ENCODE peak calls at places on chromosome 15, in seven cellular contexts. C is GM23248, Z is SJSA1, B is AG04450, E is tibial nerve, Y is body of pancreas, F is lung. J is an unnamed sample.

GRCh38 chr15:67691450-67691849 is 133.9 kb upstream of the SKOR1 start:
- DNase-seq in F (no peak), E (no peak), Z (no peak), C (no peak), Y (no peak), B (no peak), J (no peak)

GRCh38 chr15:73357999-73358665 is 10.6 kb downstream of the HCN4 start:
- DNase-seq in Y (peak; percentile 67), C (no peak), E (no peak), Z (no peak), F (no peak), B (no peak), J (no peak)

GRCh38 chr15:44102675-44103254 is 92.3 kb downstream of the FRMD5 start:
- DNase-seq in C (peak; percentile 99), E (no peak), B (peak; percentile 94), F (no peak), Y (peak; percentile 28), Z (peak; percentile 91), J (no peak)

GRCh38 chr15:67174864-67175573 is 79.4 kb downstream of the AAGAB start:
- DNase-seq in C (peak; percentile 65), B (no peak), F (no peak), Z (no peak), E (no peak), Y (no peak), J (no peak)

GRCh38 chr15:79962178-79962577 is 8.8 kb downstream of the BCL2A1 start:
- DNase-seq in E (no peak), Y (no peak), Z (no peak), C (no peak), B (no peak), F (no peak), J (no peak)

GRCh38 chr15:56821721-56822425 is 88.6 kb upstream of the ZNF280D start:
- DNase-seq in C (peak; percentile 74), B (peak; percentile 36), Z (peak; percentile 55), E (no peak), F (peak; percentile 50), Y (peak; percentile 63), J (peak; percentile 34)

GRCh38 chr15:40441012-40441735 is 421 bp downstream of the BAHD1 start:
- DNase-seq in B (no peak), F (no peak), C (peak; percentile 43), Z (peak; percentile 38), E (peak; percentile 27), Y (no peak), J (no peak)

GRCh38 chr15:89003865-89004725 is 84.2 kb upstream of the ABHD2 start:
- DNase-seq in B (peak; percentile 27), F (no peak), C (peak; percentile 61), E (no peak), Y (no peak), Z (peak; percentile 39), J (no peak)

GRCh38 chr15:81948751-81949150 is 97.1 kb downstream of the MEX3B start:
- DNase-seq in C (no peak), F (no peak), Z (peak; percentile 12), B (no peak), Y (no peak), E (no peak), J (no peak)

GRCh38 chr15:30043211-30043655 is 39.5 kb upstream of the GOLGA8J start:
- DNase-seq in Y (no peak), E (no peak), C (peak; percentile 43), F (no peak), B (no peak), Z (peak; percentile 33), J (no peak)

GRCh38 chr15:57662091-57662744 is 44.3 kb upstream of the POLR2M start:
- DNase-seq in B (no peak), Y (peak; percentile 28), E (no peak), Z (no peak), C (no peak), F (no peak), J (no peak)

GRCh38 chr15:76251717-76252116 is 59.6 kb downstream of the ETFA start:
- DNase-seq in F (no peak), E (no peak), C (no peak), B (no peak), Z (no peak), Y (no peak), J (no peak)

GRCh38 chr15:34987982-34988873 is at the start of gene ZNF770:
- DNase-seq in C (peak; percentile 89), E (peak; percentile 42), B (peak; percentile 26), Y (peak; percentile 84), Z (peak; percentile 83), F (peak; percentile 83), J (peak; percentile 88)

GRCh38 chr15:83380026-83380425 is 67.1 kb upstream of the SH3GL3 start:
- DNase-seq in F (no peak), Y (no peak), Z (peak; percentile 7), B (no peak), E (no peak), C (peak; percentile 53), J (no peak)

GRCh38 chr15:93068581-93069199 is 20.3 kb downstream of the RGMA start:
- DNase-seq in Y (no peak), B (no peak), Z (no peak), F (no peak), E (no peak), C (no peak), J (no peak)

GRCh38 chr15:93071469-93071891 is 17.5 kb downstream of the RGMA start:
- DNase-seq in Z (no peak), B (no peak), F (no peak), C (peak; percentile 29), E (no peak), Y (no peak), J (no peak)

GRCh38 chr15:93072011-93072410 is 17.0 kb downstream of the RGMA start:
- DNase-seq in Z (peak; percentile 58), F (no peak), Y (no peak), E (no peak), B (no peak), C (peak; percentile 58), J (no peak)

GRCh38 chr15:93070901-93071300 is 18.1 kb downstream of the RGMA start:
- DNase-seq in F (no peak), C (no peak), Y (no peak), E (no peak), Z (no peak), B (no peak), J (no peak)

GRCh38 chr15:93070136-93070535 is 18.9 kb downstream of the RGMA start:
- DNase-seq in F (no peak), E (no peak), Z (no peak), Y (no peak), C (no peak), B (no peak), J (no peak)
- H3K27ac ChIP-seq in F (no peak overlapping the region), E (no peak overlapping the region), Z (no peak overlapping the region), Y (no peak overlapping the region), C (no peak overlapping the region), B (no peak overlapping the region), J (no peak overlapping the region)

DNA sequence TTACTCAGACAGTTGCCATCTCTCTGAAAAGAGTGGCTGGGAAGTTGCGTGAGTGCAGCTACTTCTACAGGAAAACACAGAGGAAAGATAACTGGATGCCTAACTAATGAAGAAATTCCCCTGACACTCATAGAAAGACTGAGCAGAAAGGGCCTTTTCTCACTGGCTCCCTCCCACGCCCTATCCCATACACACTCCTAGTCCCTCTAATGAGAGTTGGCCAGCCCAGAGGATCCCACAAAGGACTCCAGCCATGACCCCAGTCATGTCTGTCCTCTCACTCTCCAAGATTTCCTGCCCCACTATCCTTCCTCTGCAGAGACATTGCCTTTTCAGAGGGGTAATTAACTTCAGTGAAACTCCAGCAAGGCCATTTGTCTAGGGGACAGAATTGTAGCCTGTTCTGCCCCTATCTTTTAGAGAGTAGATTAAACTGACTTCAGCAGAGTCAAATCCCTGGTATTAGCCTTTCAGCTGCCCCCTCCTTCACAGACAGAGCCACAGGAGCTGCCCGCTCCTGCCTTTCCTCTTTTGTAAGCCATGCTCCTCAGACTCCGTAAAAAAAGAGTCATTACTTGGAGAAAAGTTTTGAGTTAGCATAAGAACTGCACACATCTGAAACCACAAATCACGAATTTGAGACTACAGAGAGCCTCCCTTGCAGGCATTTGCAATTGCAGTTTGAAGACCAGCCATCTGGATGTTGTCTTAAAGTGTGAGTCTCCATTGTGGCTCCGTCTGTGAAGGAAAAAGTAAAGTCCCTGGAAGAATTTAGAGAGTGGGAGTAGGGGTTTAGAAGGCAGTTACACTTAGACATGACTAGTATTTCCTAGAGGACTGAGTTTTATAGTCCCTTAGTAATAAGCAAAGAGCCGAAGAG is 129.1 kb upstream of the SEMA6D start:
- DNase-seq in F (no peak), C (peak; percentile 4), B (no peak), E (no peak), Y (no peak), Z (no peak), J (no peak)
- H3K9me3 ChIP-seq in F (no peaks in the 10 kb centered on the region), C (no peaks in the 10 kb centered on the region), B (no peaks in the 10 kb centered on the region), E (no peaks in the 10 kb centered on the region), Y (no peaks in the 10 kb centered on the region), Z (no peaks in the 10 kb centered on the region), J (no peaks in the 10 kb centered on the region)

GRCh38 chr15:71708741-71709140 is 101.6 kb upstream of the NR2E3 start:
- DNase-seq in F (no peak), Y (no peak), C (peak; percentile 36), B (no peak), E (no peak), Z (peak; percentile 72), J (no peak)

GRCh38 chr15:71707230-71708051 is 102.9 kb upstream of the NR2E3 start:
- DNase-seq in Y (no peak), F (no peak), Z (peak; percentile 66), B (no peak), C (peak; percentile 61), E (no peak), J (no peak)

GRCh38 chr15:71706461-71707229 is 103.7 kb upstream of the NR2E3 start:
- DNase-seq in E (no peak), F (no peak), Z (no peak), B (no peak), C (no peak), Y (no peak), J (no peak)

GRCh38 chr15:71709808-71710418 is 100.4 kb upstream of the NR2E3 start:
- DNase-seq in Y (no peak), C (no peak), F (no peak), Z (peak; percentile 67), B (no peak), E (no peak), J (no peak)

GRCh38 chr15:71708052-71708432 is 102.3 kb upstream of the NR2E3 start:
- DNase-seq in Z (no peak), C (peak; percentile 33), Y (no peak), E (no peak), B (no peak), F (no peak), J (no peak)
- H3K27ac ChIP-seq in Z (peak overlapping the region; percentile 73), C (peak overlapping the region; percentile 39), Y (no peak overlapping the region), E (no peak overlapping the region), B (no peak overlapping the region), F (peak overlapping the region; percentile 51), J (no peak overlapping the region)

GRCh38 chr15:70608156-70608555 is 155.2 kb downstream of the UACA start:
- DNase-seq in C (no peak), E (no peak), Z (no peak), Y (no peak), B (no peak), F (no peak), J (no peak)

GRCh38 chr15:70614221-70614620 is 149.1 kb downstream of the UACA start:
- DNase-seq in Z (no peak), C (no peak), E (no peak), F (no peak), Y (no peak), B (no peak), J (no peak)

GRCh38 chr15:70609919-70610318 is 153.4 kb downstream of the UACA start:
- DNase-seq in Z (no peak), B (no peak), C (no peak), Y (no peak), E (no peak), F (no peak), J (no peak)

GRCh38 chr15:70613259-70613658 is 150.1 kb downstream of the UACA start:
- DNase-seq in Z (no peak), B (no peak), Y (no peak), E (no peak), C (no peak), F (no peak), J (no peak)

GRCh38 chr15:70611286-70611685 is 152.1 kb downstream of the UACA start:
- DNase-seq in C (no peak), Y (no peak), E (no peak), Z (no peak), F (no peak), B (no peak), J (no peak)
- H3K9me3 ChIP-seq in C (no peaks in the 10 kb centered on the region), Y (no peaks in the 10 kb centered on the region), E (no peaks in the 10 kb centered on the region), Z (no peaks in the 10 kb centered on the region), F (no peaks in the 10 kb centered on the region), B (no peaks in the 10 kb centered on the region), J (no peaks in the 10 kb centered on the region)

J was measured in CD4-positive, alpha-beta memory T cell.